ENCODE peak calls at places on chromosomes 7 and 10, in six cellular contexts. K, P, A, X, J and V are unnamed samples.
A peak's percentile ranks its signal among the peaks of the same experiment; 100 is the strongest.

GRCh38 chr10:44865289-44865671 is 45.9 kb upstream of the TMEM72 start:
- DNase-seq in P (no peak), J (no peak), X (no peak), A (no peak), K (no peak), V (no peak)

GRCh38 chr10:69389827-69390490 is 26.8 kb downstream of the TACR2 start:
- DNase-seq in J (no peak), X (no peak), A (peak; percentile 45), P (no peak), K (no peak), V (no peak)

GRCh38 chr10:51918921-51919325 is 219.5 kb upstream of the CSTF2T start:
- DNase-seq in K (no peak), A (no peak), P (no peak), J (no peak), X (no peak), V (no peak)

GRCh38 chr7:5629941-5630340 is 151.5 kb downstream of the RNF216 start:
- DNase-seq in X (no peak), A (peak; percentile 63), J (peak; percentile 76), P (peak; percentile 15), K (no peak), V (no peak)

GRCh38 chr10:527416-527815 is 162.1 kb downstream of the DIP2C start:
- DNase-seq in J (no peak), A (no peak), X (no peak), P (no peak), K (no peak), V (no peak)

GRCh38 chr10:18401416-18402195 is 249.8 kb downstream of the NSUN6 start:
- DNase-seq in J (no peak), A (no peak), K (no peak), P (no peak), X (no peak), V (no peak)

GRCh38 chr10:17564911-17565310 is 52.3 kb downstream of the HACD1 start:
- DNase-seq in K (no peak), X (no peak), P (no peak), J (no peak), A (no peak), V (no peak)

GRCh38 chr10:118463740-118464139 is 121.6 kb upstream of the FAM204A start:
- DNase-seq in K (no peak), X (no peak), A (no peak), P (no peak), J (no peak), V (no peak)

GRCh38 chr7:32164341-32164996 is 94.3 kb upstream of the PDE1C start:
- DNase-seq in P (no peak), K (no peak), J (no peak), X (peak; percentile 62), A (no peak), V (no peak)

GRCh38 chr7:150449206-150449956 is 1.0 kb upstream of the GIMAP8 start:
- DNase-seq in J (no peak), A (no peak), X (no peak), P (no peak), K (no peak), V (no peak)

GRCh38 chr10:53223846-53224245 is 451.3 kb upstream of the MBL2 start:
- DNase-seq in P (no peak), A (no peak), J (no peak), K (no peak), X (peak; percentile 9), V (no peak)

GRCh38 chr10:116631871-116632295 is 11.1 kb downstream of the PNLIPRP2 start:
- DNase-seq in K (no peak), X (no peak), A (no peak), P (no peak), J (no peak), V (no peak)

GRCh38 chr7:101927389-101928306 is 110.2 kb downstream of the CUX1 start:
- DNase-seq in P (no peak), A (no peak), J (no peak), X (no peak), K (no peak), V (no peak)

GRCh38 chr10:111146025-111146640 is 69.3 kb downstream of the ADRA2A start:
- DNase-seq in A (no peak), K (no peak), J (no peak), X (no peak), P (no peak), V (no peak)

GRCh38 chr10:90451283-90451682 is 406.6 kb downstream of the HTR7 start:
- DNase-seq in X (no peak), J (no peak), P (no peak), A (no peak), K (no peak), V (peak; percentile 10)